ENCODE peak calls at places on chromosomes 4 and X, in nine cellular contexts. U, Z, D, Q, W, L, J, M and F are unnamed samples.

GRCh38 chrX:915427-916234 is 285.0 kb downstream of the SHOX start:
- DNase-seq in U (no peak), Z (no peak), D (no peak), Q (no peak), W (no peak), L (no peak), J (no peak), M (no peak), F (peak)

GRCh38 chr4:47383829-47384427 is 79.6 kb downstream of the COMMD8 start:
- DNase-seq in U (no peak), Z (no peak), D (peak), Q (no peak), W (peak), L (peak), J (no peak), M (peak), F (no peak)

GRCh38 chr4:99437686-99438577 is 2.8 kb upstream of the ADH7 start:
- DNase-seq in U (peak), Z (no peak), D (no peak), Q (no peak), W (no peak), L (no peak), J (no peak), M (no peak), F (no peak)

GRCh38 chrX:121635141-121635540 is 587.7 kb downstream of the GLUD2 start:
- DNase-seq in U (no peak), Z (no peak), D (peak), Q (no peak), W (no peak), L (no peak), J (no peak), M (no peak), F (no peak)

GRCh38 chrX:149491812-149492211 is 13.3 kb downstream of the IDS start:
- DNase-seq in U (no peak), Z (no peak), D (no peak), Q (no peak), W (no peak), L (no peak), J (no peak), M (no peak), F (no peak)

GRCh38 chrX:70096052-70096451 is 33.8 kb downstream of the OTUD6A start:
- DNase-seq in U (peak), Z (no peak), D (peak), Q (no peak), W (no peak), L (peak), J (peak), M (no peak), F (no peak)

GRCh38 chr4:82934441-82934840 is 33.9 kb downstream of the THAP9 start:
- DNase-seq in U (no peak), Z (no peak), D (no peak), Q (no peak), W (no peak), L (no peak), J (no peak), M (no peak), F (no peak)

GRCh38 chr4:113325876-113326615 is 276.6 kb downstream of the ANK2 start:
- DNase-seq in U (no peak), Z (no peak), D (no peak), Q (no peak), W (no peak), L (no peak), J (no peak), M (no peak), F (no peak)

GRCh38 chr4:3106339-3107186 is 32.1 kb downstream of the HTT start:
- DNase-seq in U (peak), Z (peak), D (peak), Q (peak), W (peak), L (peak), J (peak), M (peak), F (peak)

GRCh38 chr4:1033840-1034551 is 22.6 kb downstream of the FGFRL1 start:
- DNase-seq in U (no peak), Z (no peak), D (peak), Q (no peak), W (no peak), L (peak), J (no peak), M (no peak), F (no peak)

GRCh38 chr4:99593781-99594636 is 19.4 kb downstream of the MTTP start:
- DNase-seq in U (no peak), Z (no peak), D (no peak), Q (no peak), W (peak), L (no peak), J (no peak), M (no peak), F (no peak)

GRCh38 chr4:41120297-41121217 is 93.8 kb downstream of the APBB2 start:
- DNase-seq in U (no peak), Z (no peak), D (peak), Q (no peak), W (peak), L (peak), J (no peak), M (no peak), F (no peak)

GRCh38 chr4:99578679-99579078 is 4.1 kb downstream of the MTTP start:
- DNase-seq in U (no peak), Z (no peak), D (no peak), Q (no peak), W (no peak), L (no peak), J (no peak), M (no peak), F (no peak)

GRCh38 chr4:26218677-26219181 is 102.1 kb upstream of the RBPJ start:
- DNase-seq in U (no peak), Z (no peak), D (no peak), Q (no peak), W (no peak), L (peak), J (no peak), M (no peak), F (no peak)

GRCh38 chrX:103941201-103941975 is 21.0 kb upstream of the TMSB15B start:
- DNase-seq in U (peak), Z (no peak), D (peak), Q (no peak), W (peak), L (peak), J (no peak), M (peak), F (no peak)

GRCh38 chrX:1487401-1487800 is 34.7 kb upstream of the ASMTL start:
- DNase-seq in U (no peak), Z (no peak), D (no peak), Q (no peak), W (no peak), L (no peak), J (no peak), M (no peak), F (peak)

GRCh38 chr4:99234331-99235010 is 15.4 kb upstream of the ADH6 start:
- DNase-seq in U (no peak), Z (no peak), D (peak), Q (no peak), W (no peak), L (peak), J (no peak), M (no peak), F (no peak)